ENCODE peak calls at places on chromosomes 16 and 17, in six cellular contexts. F, T, B, E, A and I are unnamed samples. For H3K27me3 and H3K4me1, the result is how much of the 10 kb centered on the place peaks cover.

GRCh38 chr16:66324785-66325184 is 41.7 kb upstream of the CDH5 start:
- DNase-seq in F (no peak), A (no peak), E (no peak), T (no peak), B (no peak), I (no peak)

GRCh38 chr16:425740-426114 is 278 bp downstream of the RAB11FIP3 start:
- DNase-seq in B (no peak), T (no peak), E (no peak), A (no peak), F (no peak), I (no peak)

GRCh38 chr16:89352091-89352681 is 134.7 kb downstream of the ZNF778 start:
- DNase-seq in A (no peak), F (no peak), T (no peak), B (no peak), E (no peak), I (no peak)

GRCh38 chr16:2426941-2427361 is 2.3 kb upstream of the CCNF start:
- DNase-seq in B (no peak), E (no peak), F (no peak), T (no peak), A (no peak), I (no peak)

GRCh38 chr17:13476722-13477121 is 125.0 kb downstream of the HS3ST3A1 start:
- DNase-seq in A (no peak), B (no peak), F (peak), T (no peak), E (no peak), I (no peak)

GRCh38 chr16:73036074-73036826 is 11.7 kb downstream of the ZFHX3 start:
- DNase-seq in A (no peak), B (no peak), T (no peak), E (no peak), F (no peak), I (no peak)

GRCh38 chr16:56424791-56425438 is 430 bp downstream of the AMFR start:
- DNase-seq in E (peak), F (peak), A (peak), B (peak), T (peak), I (peak)

GRCh38 chr16:55392701-55393100 is 68.7 kb downstream of the IRX6 start:
- DNase-seq in T (no peak), F (no peak), E (no peak), B (no peak), A (no peak), I (no peak)

GRCh38 chr16:9670058-9670457 is 512.2 kb downstream of the GRIN2A start:
- DNase-seq in A (no peak), T (no peak), B (no peak), F (no peak), E (no peak), I (no peak)

GRCh38 chr17:78896091-78896833 is 6.7 kb downstream of the CEP295NL start:
- DNase-seq in B (no peak), T (no peak), E (no peak), F (no peak), A (no peak), I (no peak)

GRCh38 chr16:50711862-50712567 is 18.6 kb downstream of the NOD2 start:
- DNase-seq in B (no peak), F (no peak), T (no peak), E (no peak), A (peak), I (peak)

GRCh38 chr17:56718515-56718914 is 115.2 kb downstream of the C17orf67 start:
- DNase-seq in F (no peak), T (no peak), B (no peak), E (no peak), A (no peak), I (no peak)

GRCh38 chr16:57884655-57885133 is 82.4 kb upstream of the KIFC3 start:
- DNase-seq in E (no peak), T (no peak), B (no peak), A (no peak), F (no peak), I (no peak)

GRCh38 chr17:29574732-29575510 is 6.4 kb downstream of the TP53I13 start:
- DNase-seq in B (peak), E (no peak), A (no peak), T (no peak), F (no peak), I (peak)

GRCh38 chr16:74577882-74578366 is 29.0 kb downstream of the GLG1 start:
- DNase-seq in F (peak), A (no peak), T (no peak), B (no peak), E (no peak), I (no peak)

DNA sequence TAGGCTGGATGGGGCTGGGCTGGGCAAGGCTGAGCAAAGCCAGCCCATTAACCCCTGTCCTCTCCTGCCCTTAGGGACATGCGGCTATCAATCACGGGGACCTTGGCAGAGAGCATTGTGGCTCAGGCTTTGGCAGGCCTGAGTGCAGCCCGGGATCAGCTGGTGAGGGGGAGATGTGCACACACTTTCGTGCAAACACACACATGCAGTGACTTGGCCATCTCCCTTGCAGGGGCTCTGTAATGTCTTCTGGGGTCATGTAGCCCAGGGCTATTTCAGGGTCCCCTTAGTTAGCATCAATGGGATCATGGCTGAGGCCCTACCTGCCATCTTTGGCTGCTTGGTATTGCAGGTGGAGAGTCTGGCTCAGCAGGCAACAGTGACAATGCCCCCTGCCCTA is 6.9 kb downstream of the CARMIL2 start:
- DNase-seq in F (no peak), T (no peak), A (no peak), E (no peak), B (no peak), I (no peak)
- H3K27me3 ChIP-seq in F (half or more), T (under half), A (half or more), E (under half), B (under half), I (half or more)

GRCh38 chr17:71521724-71522123 is 599.1 kb upstream of the SOX9 start:
- DNase-seq in E (no peak), A (no peak), B (no peak), T (no peak), F (no peak), I (no peak)

GRCh38 chr17:71519285-71519684 is 601.5 kb upstream of the SOX9 start:
- DNase-seq in T (no peak), A (no peak), F (no peak), E (no peak), B (no peak), I (no peak)

GRCh38 chr17:71511266-71511995 is 609.4 kb upstream of the SOX9 start:
- DNase-seq in T (no peak), B (no peak), F (peak), E (no peak), A (no peak), I (no peak)

GRCh38 chr17:71516149-71516548 is 604.7 kb upstream of the SOX9 start:
- DNase-seq in T (no peak), B (no peak), E (no peak), A (no peak), F (no peak), I (no peak)
- H3K4me1 ChIP-seq in T (under half), B (under half), E (under half), A (under half), F (under half), I (under half)

DNA sequence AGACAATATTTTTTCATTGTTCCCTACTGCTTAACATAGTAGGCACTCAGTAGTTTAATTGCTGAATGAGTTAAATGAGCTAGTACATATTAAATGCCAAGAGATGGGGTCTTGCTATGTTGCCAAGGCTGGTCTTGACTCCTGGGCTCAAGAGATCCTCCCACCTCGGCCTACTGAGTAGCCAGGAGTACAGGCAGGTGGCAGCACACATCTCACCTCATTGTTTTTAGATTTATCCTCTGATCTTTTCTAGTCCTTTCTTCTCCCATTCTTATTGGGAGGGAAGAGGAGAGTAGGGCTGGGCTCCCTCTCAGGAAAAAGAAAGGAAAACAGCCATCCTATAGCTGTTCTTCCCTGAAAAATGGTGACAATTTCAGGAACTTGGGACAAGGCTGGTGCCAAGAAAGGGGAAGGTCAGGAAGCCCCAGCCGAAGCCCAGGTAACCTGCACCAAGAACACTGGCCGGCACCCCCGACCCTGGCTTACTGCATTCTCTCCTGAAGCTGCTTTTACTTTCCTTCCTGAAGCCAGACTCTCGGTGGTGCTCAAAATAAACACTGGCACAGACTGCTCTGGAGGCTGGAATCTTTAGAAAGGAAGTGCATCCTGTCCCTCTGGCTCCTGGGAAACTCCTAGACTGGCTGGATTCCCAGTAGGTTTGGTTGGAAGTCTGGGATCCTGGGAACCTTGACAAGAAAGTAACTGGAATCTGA is 2.7 kb downstream of the TNFAIP1 start:
- DNase-seq in E (no peak), B (no peak), T (no peak), F (peak), A (peak), I (no peak)
- H3K27ac ChIP-seq in E (peak), B (no peak), T (no peak), F (peak), A (peak), I (peak)

GRCh38 chr16:23182675-23183485 is at the start of gene SCNN1G:
- DNase-seq in A (peak), B (no peak), E (peak), T (no peak), F (no peak), I (peak)

GRCh38 chr16:23187341-23187740 is 4.8 kb downstream of the SCNN1G start:
- DNase-seq in T (no peak), A (no peak), E (no peak), B (no peak), F (no peak), I (no peak)

GRCh38 chr16:23183486-23183862 is 929 bp downstream of the SCNN1G start:
- DNase-seq in A (no peak), B (no peak), T (no peak), E (no peak), F (no peak), I (no peak)

GRCh38 chr16:23186171-23186570 is 3.6 kb downstream of the SCNN1G start:
- DNase-seq in E (no peak), T (no peak), A (no peak), F (no peak), B (no peak), I (no peak)

GRCh38 chr16:23185661-23186060 is 3.1 kb downstream of the SCNN1G start:
- DNase-seq in E (no peak), T (no peak), A (peak), F (no peak), B (no peak), I (no peak)
- H3K27me3 ChIP-seq in E (under half), T (under half), A (under half), F (under half), B (under half), I (half or more)

DNA sequence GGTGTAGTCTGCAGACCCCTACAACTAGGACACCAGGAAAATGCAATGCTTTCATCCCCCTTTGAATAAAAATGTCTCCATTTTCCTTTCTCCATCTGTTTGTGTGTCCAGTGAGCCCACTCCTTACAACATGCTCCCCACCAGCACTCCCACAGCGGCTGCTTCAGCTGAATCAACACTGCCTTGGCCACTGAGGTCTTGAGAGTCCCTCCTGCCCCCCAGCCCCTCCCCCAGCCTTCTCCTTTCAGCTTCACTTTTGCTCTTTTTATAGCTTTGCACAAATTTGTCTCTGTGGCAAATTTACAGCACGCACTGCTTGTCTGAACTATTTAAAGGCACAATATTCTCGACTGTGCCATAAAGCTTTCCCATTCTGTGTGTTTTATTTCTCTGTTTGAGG is 579.4 kb downstream of the TOX3 start:
- DNase-seq in F (no peak), T (no peak), E (no peak), B (no peak), A (no peak), I (no peak)
- H3K4me1 ChIP-seq in F (under half), T (under half), E (under half), B (under half), A (under half), I (under half)